ENCODE peak calls at places on chromosomes 1 and 21, in six cellular contexts. One of them, this sample, is unnamed.

GRCh38 chr1:232538224-232538942 is 91.5 kb downstream of the SIPA1L2 start:
- DNase-seq in tibial nerve: no peak
- DNase-seq in sigmoid colon: no peak
- DNase-seq in H1: peak; percentile 43
- DNase-seq in A549: peak; percentile 20
- DNase-seq in HepG2: peak; percentile 2
- DNase-seq in this sample: no peak

GRCh38 chr1:108817016-108817415 is 39.9 kb downstream of the AKNAD1 start:
- DNase-seq in tibial nerve: peak; percentile 72
- DNase-seq in HepG2: peak; percentile 2
- DNase-seq in A549: no peak
- DNase-seq in H1: no peak
- DNase-seq in sigmoid colon: no peak
- DNase-seq in this sample: no peak

GRCh38 chr1:12528021-12528852 is 89.8 kb downstream of the DHRS3 start:
- DNase-seq in A549: peak; percentile 95
- DNase-seq in tibial nerve: peak; percentile 82
- DNase-seq in H1: no peak
- DNase-seq in HepG2: peak; percentile 98
- DNase-seq in sigmoid colon: peak; percentile 83
- DNase-seq in this sample: peak; percentile 99

GRCh38 chr1:12173631-12174121 is 6.9 kb downstream of the TNFRSF1B start:
- DNase-seq in HepG2: no peak
- DNase-seq in tibial nerve: peak; percentile 72
- DNase-seq in A549: no peak
- DNase-seq in sigmoid colon: no peak
- DNase-seq in H1: no peak
- DNase-seq in this sample: peak; percentile 73

GRCh38 chr21:42547906-42548365 is 34.3 kb downstream of the SLC37A1 start:
- DNase-seq in H1: no peak
- DNase-seq in sigmoid colon: peak; percentile 55
- DNase-seq in HepG2: no peak
- DNase-seq in A549: no peak
- DNase-seq in tibial nerve: no peak
- DNase-seq in this sample: no peak

GRCh38 chr1:76330993-76331603 is 256.6 kb downstream of the ST6GALNAC3 start:
- DNase-seq in A549: peak; percentile 61
- DNase-seq in HepG2: peak; percentile 18
- DNase-seq in tibial nerve: peak; percentile 25
- DNase-seq in H1: peak; percentile 38
- DNase-seq in sigmoid colon: no peak
- DNase-seq in this sample: no peak

GRCh38 chr1:159900086-159900680 is at the start of gene CFAP45:
- DNase-seq in sigmoid colon: peak; percentile 80
- DNase-seq in HepG2: no peak
- DNase-seq in H1: no peak
- DNase-seq in tibial nerve: peak; percentile 60
- DNase-seq in A549: peak; percentile 59
- DNase-seq in this sample: peak; percentile 91

GRCh38 chr1:153963850-153964331 is 554 bp upstream of the SLC39A1 start:
- DNase-seq in tibial nerve: no peak
- DNase-seq in sigmoid colon: peak; percentile 82
- DNase-seq in A549: peak; percentile 78
- DNase-seq in HepG2: peak; percentile 52
- DNase-seq in H1: no peak
- DNase-seq in this sample: peak; percentile 65

GRCh38 chr1:74570797-74571492 is 58.5 kb upstream of the LRRC53 start:
- DNase-seq in H1: no peak
- DNase-seq in A549: no peak
- DNase-seq in HepG2: no peak
- DNase-seq in tibial nerve: no peak
- DNase-seq in sigmoid colon: no peak
- DNase-seq in this sample: no peak

GRCh38 chr21:25420831-25421230 is 186.4 kb downstream of the MRPL39 start:
- DNase-seq in sigmoid colon: no peak
- DNase-seq in HepG2: no peak
- DNase-seq in tibial nerve: no peak
- DNase-seq in H1: no peak
- DNase-seq in A549: no peak
- DNase-seq in this sample: no peak

GRCh38 chr1:60987904-60988303 is 94.5 kb upstream of the NFIA start:
- DNase-seq in HepG2: no peak
- DNase-seq in sigmoid colon: no peak
- DNase-seq in A549: no peak
- DNase-seq in H1: no peak
- DNase-seq in tibial nerve: no peak
- DNase-seq in this sample: no peak

GRCh38 chr1:183484254-183484653 is 12.0 kb downstream of the SMG7 start:
- DNase-seq in HepG2: no peak
- DNase-seq in H1: no peak
- DNase-seq in A549: no peak
- DNase-seq in sigmoid colon: no peak
- DNase-seq in tibial nerve: no peak
- DNase-seq in this sample: no peak

GRCh38 chr1:174883361-174883760 is 116.4 kb upstream of the CACYBP start:
- DNase-seq in A549: peak; percentile 23
- DNase-seq in H1: no peak
- DNase-seq in tibial nerve: no peak
- DNase-seq in HepG2: peak; percentile 13
- DNase-seq in sigmoid colon: no peak
- DNase-seq in this sample: no peak

GRCh38 chr1:212515329-212515760 is 82.6 kb downstream of the NENF start:
- DNase-seq in tibial nerve: no peak
- DNase-seq in sigmoid colon: no peak
- DNase-seq in H1: no peak
- DNase-seq in HepG2: no peak
- DNase-seq in A549: no peak
- DNase-seq in this sample: no peak

GRCh38 chr1:4594286-4594991 is 60.0 kb upstream of the AJAP1 start:
- DNase-seq in HepG2: no peak
- DNase-seq in A549: no peak
- DNase-seq in tibial nerve: no peak
- DNase-seq in H1: no peak
- DNase-seq in sigmoid colon: no peak
- DNase-seq in this sample: no peak

GRCh38 chr1:235513495-235514366 is 9.5 kb upstream of the B3GALNT2 start:
- DNase-seq in tibial nerve: peak; percentile 91
- DNase-seq in HepG2: peak; percentile 69
- DNase-seq in sigmoid colon: no peak
- DNase-seq in H1: no peak
- DNase-seq in A549: peak; percentile 74
- DNase-seq in this sample: no peak

GRCh38 chr21:43982489-43983078 is 29.5 kb upstream of the TRAPPC10 start:
- DNase-seq in tibial nerve: no peak
- DNase-seq in sigmoid colon: no peak
- DNase-seq in A549: no peak
- DNase-seq in HepG2: no peak
- DNase-seq in H1: no peak
- DNase-seq in this sample: no peak

GRCh38 chr1:47661065-47661464 is 223.2 kb downstream of the FOXD2 start:
- DNase-seq in A549: no peak
- DNase-seq in sigmoid colon: peak; percentile 39
- DNase-seq in HepG2: no peak
- DNase-seq in H1: no peak
- DNase-seq in tibial nerve: no peak
- DNase-seq in this sample: peak; percentile 0

GRCh38 chr1:103230061-103230460 is 121.7 kb upstream of the COL11A1 start:
- DNase-seq in HepG2: no peak
- DNase-seq in tibial nerve: no peak
- DNase-seq in A549: no peak
- DNase-seq in sigmoid colon: no peak
- DNase-seq in H1: no peak
- DNase-seq in this sample: no peak

GRCh38 chr1:117284408-117285215 is 73.9 kb upstream of the VTCN1 start:
- DNase-seq in A549: peak; percentile 71
- DNase-seq in sigmoid colon: no peak
- DNase-seq in HepG2: peak; percentile 52
- DNase-seq in H1: no peak
- DNase-seq in tibial nerve: no peak
- DNase-seq in this sample: no peak

GRCh38 chr1:164726235-164726634 is 167.3 kb downstream of the PBX1 start:
- DNase-seq in tibial nerve: no peak
- DNase-seq in sigmoid colon: no peak
- DNase-seq in H1: no peak
- DNase-seq in HepG2: no peak
- DNase-seq in A549: peak; percentile 49
- DNase-seq in this sample: no peak

GRCh38 chr1:13697738-13698137 is 2.2 kb upstream of the PRDM2 start:
- DNase-seq in A549: peak; percentile 2
- DNase-seq in tibial nerve: no peak
- DNase-seq in sigmoid colon: no peak
- DNase-seq in HepG2: no peak
- DNase-seq in H1: no peak
- DNase-seq in this sample: no peak

GRCh38 chr1:108808438-108808837 is 48.5 kb downstream of the AKNAD1 start:
- DNase-seq in H1: no peak
- DNase-seq in sigmoid colon: no peak
- DNase-seq in tibial nerve: no peak
- DNase-seq in A549: no peak
- DNase-seq in HepG2: no peak
- DNase-seq in this sample: no peak

DNA sequence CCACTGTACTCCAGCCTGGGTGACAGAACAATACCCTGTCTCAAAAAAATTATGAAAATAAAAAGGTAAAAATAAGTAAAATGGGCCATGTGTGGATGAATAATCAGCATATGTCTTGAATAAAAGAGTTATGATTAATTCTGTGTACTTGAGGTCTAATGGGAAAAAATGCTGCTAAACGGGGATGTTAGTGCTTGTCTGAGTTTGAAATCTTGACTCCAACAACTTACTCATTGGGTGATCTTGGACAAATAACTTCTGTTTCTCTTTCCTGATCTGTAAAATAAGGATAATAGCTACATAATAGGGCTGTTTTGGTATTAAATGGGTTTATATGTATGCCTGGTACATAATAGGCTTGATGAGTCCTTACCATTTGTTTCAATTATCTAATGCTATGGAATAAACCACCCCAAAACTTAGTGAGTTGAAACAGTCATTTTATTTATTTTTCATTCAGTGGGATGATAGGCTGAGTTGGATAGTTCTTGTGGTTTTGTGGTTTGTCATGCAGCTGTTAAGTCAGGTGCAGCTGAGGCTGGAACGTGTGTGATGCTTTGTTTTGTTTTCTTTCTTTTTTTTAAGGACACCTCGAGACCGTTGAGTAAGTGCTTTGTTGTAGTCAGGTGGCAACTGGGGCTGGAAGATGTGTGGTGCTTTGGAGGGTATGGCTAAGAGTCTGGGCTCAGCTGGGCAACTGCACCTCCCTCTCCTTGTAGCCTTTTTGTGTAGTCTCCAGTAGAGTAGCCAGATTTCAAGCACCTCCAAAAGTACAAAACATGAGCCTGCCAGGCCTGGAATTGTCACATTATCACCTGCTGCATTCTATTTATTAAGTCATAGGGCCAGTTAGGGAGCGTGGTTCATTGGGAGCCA is 4.9 kb downstream of the MDM4 start:
- DNase-seq in HepG2: no peak
- DNase-seq in tibial nerve: no peak
- DNase-seq in A549: no peak
- DNase-seq in sigmoid colon: no peak
- DNase-seq in H1: no peak
- DNase-seq in this sample: no peak
- TF ChIP-seq EP300 in HepG2: no peak
- TF ChIP-seq EP300 in tibial nerve: no peak
- TF ChIP-seq EP300 in A549: no peak
- TF ChIP-seq EP300 in sigmoid colon: no peak
- TF ChIP-seq EP300 in H1: no peak
- TF ChIP-seq EP300 in this sample: no peak

DNA sequence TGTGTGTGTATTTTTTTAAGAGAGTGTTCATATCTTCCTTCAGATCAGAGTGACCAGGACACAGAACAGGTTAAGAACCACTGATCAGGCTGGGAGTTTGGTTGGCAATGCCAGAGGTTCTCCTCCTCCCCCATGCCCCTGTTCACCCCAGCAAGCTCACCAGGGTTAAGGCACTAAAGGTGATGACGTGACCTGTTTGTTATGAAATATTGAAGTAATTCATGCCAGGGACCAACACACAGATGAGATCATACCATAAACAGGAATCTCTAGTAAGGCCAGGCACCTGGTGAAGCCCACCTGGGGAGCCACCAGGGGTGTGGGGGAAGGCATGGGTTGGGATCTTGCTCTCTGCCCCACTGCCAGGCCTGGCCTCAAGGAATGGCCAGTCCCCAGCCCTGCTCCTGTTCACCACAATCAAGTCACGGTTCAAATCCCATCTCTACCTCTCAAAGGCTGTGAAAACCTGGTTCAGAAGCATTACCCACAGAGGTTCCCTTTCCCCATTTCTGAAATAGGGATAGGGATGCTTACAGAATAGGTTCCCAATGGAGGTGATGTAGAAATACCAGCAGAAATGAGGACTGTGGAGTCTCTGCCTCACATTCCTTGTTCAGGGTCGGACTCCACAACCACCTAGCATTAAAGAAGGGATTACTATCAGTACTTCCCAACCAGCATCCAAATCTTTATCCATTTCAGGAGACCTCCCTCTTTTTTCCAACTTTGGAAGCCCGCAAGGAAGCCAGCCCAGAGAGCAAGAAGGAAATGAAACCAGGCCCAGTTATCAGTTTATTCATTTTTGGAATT is 2.4 kb downstream of the ID3 start:
- DNase-seq in A549: peak; percentile 82
- DNase-seq in H1: no peak
- DNase-seq in tibial nerve: no peak
- DNase-seq in HepG2: peak; percentile 75
- DNase-seq in sigmoid colon: no peak
- DNase-seq in this sample: no peak
- TF ChIP-seq EP300 in A549: peak; percentile 31
- TF ChIP-seq EP300 in H1: no peak
- TF ChIP-seq EP300 in tibial nerve: no peak
- TF ChIP-seq EP300 in HepG2: no peak
- TF ChIP-seq EP300 in sigmoid colon: no peak
- TF ChIP-seq EP300 in this sample: no peak

GRCh38 chr21:45041351-45041805 is 33.0 kb upstream of the ADARB1 start:
- DNase-seq in A549: no peak
- DNase-seq in sigmoid colon: peak; percentile 94
- DNase-seq in HepG2: no peak
- DNase-seq in H1: no peak
- DNase-seq in tibial nerve: peak; percentile 91
- DNase-seq in this sample: peak; percentile 50
- TF ChIP-seq EP300 in A549: no peak
- TF ChIP-seq EP300 in sigmoid colon: no peak
- TF ChIP-seq EP300 in HepG2: no peak
- TF ChIP-seq EP300 in H1: no peak
- TF ChIP-seq EP300 in tibial nerve: peak; percentile 38
- TF ChIP-seq EP300 in this sample: peak; percentile 36

DNA sequence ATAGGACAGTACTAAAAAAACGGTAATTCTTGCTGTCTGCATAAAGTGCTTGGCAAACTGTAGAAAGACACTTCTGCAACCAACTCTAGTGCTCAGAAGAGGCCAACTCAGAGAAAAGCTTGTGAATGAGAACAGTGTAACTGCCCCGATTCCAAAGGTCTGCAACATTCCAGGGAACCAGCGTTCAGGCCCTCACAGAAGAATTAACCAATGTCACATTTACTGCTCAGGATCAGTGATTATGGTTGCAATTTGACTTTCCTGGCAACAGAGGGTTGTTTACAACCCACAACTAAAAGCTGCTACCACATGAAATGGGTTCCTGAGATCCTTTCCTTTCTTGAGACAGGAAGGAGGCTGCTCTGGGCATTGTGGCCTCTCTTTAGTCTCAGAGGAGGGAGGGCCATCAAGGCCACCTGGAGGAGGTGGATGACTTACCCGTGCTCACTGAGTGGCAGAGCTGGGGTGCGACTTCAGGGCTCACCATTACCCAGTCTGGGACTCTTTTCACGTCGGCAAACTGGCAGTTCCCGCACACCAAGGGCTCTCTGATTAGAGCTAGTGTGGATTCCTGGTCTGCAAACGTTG is 15.3 kb downstream of the SRSF4 start:
- DNase-seq in A549: no peak
- DNase-seq in tibial nerve: no peak
- DNase-seq in H1: no peak
- DNase-seq in HepG2: peak; percentile 49
- DNase-seq in sigmoid colon: no peak
- DNase-seq in this sample: no peak
- TF ChIP-seq EP300 in A549: no peak
- TF ChIP-seq EP300 in tibial nerve: no peak
- TF ChIP-seq EP300 in H1: no peak
- TF ChIP-seq EP300 in HepG2: no peak
- TF ChIP-seq EP300 in sigmoid colon: no peak
- TF ChIP-seq EP300 in this sample: no peak

This sample was measured in stomach.